ENCODE peak calls at places on chromosomes 5 and 9, in seven cellular contexts. One of them, this sample, is unnamed.

GRCh38 chr5:169592937-169593650 is 9.5 kb downstream of the SPDL1 start:
- DNase-seq in left cardiac atrium: no peak
- DNase-seq in psoas muscle: no peak
- DNase-seq in stimulated activated CD8-positive, alpha-beta memory T cell treated with anti-CD3 and anti-CD28 coated beads, Interleukin-2, amount 100 ng/mL, for 48 hours: no peak
- DNase-seq in heart left ventricle: no peak
- DNase-seq in left ventricle myocardium inferior: no peak
- DNase-seq in fibroblast of mammary gland: no peak
- DNase-seq in this sample: no peak

GRCh38 chr5:157546456-157547100 is 29.0 kb downstream of the ADAM19 start:
- DNase-seq in left cardiac atrium: peak
- DNase-seq in psoas muscle: no peak
- DNase-seq in stimulated activated CD8-positive, alpha-beta memory T cell treated with anti-CD3 and anti-CD28 coated beads, Interleukin-2, amount 100 ng/mL, for 48 hours: no peak
- DNase-seq in heart left ventricle: no peak
- DNase-seq in left ventricle myocardium inferior: peak
- DNase-seq in fibroblast of mammary gland: peak
- DNase-seq in this sample: peak

GRCh38 chr5:10792336-10792735 is 31.3 kb upstream of the DAP start:
- DNase-seq in left cardiac atrium: no peak
- DNase-seq in psoas muscle: no peak
- DNase-seq in stimulated activated CD8-positive, alpha-beta memory T cell treated with anti-CD3 and anti-CD28 coated beads, Interleukin-2, amount 100 ng/mL, for 48 hours: no peak
- DNase-seq in heart left ventricle: no peak
- DNase-seq in left ventricle myocardium inferior: no peak
- DNase-seq in fibroblast of mammary gland: no peak
- DNase-seq in this sample: no peak

GRCh38 chr5:143244000-143244736 is 159.3 kb downstream of the NR3C1 start:
- DNase-seq in left cardiac atrium: peak
- DNase-seq in psoas muscle: peak
- DNase-seq in stimulated activated CD8-positive, alpha-beta memory T cell treated with anti-CD3 and anti-CD28 coated beads, Interleukin-2, amount 100 ng/mL, for 48 hours: no peak
- DNase-seq in heart left ventricle: peak
- DNase-seq in left ventricle myocardium inferior: peak
- DNase-seq in fibroblast of mammary gland: peak
- DNase-seq in this sample: peak

GRCh38 chr5:161027763-161028162 is 175.8 kb upstream of the ATP10B start:
- DNase-seq in left cardiac atrium: no peak
- DNase-seq in psoas muscle: no peak
- DNase-seq in stimulated activated CD8-positive, alpha-beta memory T cell treated with anti-CD3 and anti-CD28 coated beads, Interleukin-2, amount 100 ng/mL, for 48 hours: no peak
- DNase-seq in heart left ventricle: no peak
- DNase-seq in left ventricle myocardium inferior: no peak
- DNase-seq in fibroblast of mammary gland: no peak
- DNase-seq in this sample: no peak

GRCh38 chr5:16885635-16886365 is 50.3 kb downstream of the MYO10 start:
- DNase-seq in left cardiac atrium: no peak
- DNase-seq in psoas muscle: no peak
- DNase-seq in stimulated activated CD8-positive, alpha-beta memory T cell treated with anti-CD3 and anti-CD28 coated beads, Interleukin-2, amount 100 ng/mL, for 48 hours: no peak
- DNase-seq in heart left ventricle: no peak
- DNase-seq in left ventricle myocardium inferior: no peak
- DNase-seq in fibroblast of mammary gland: no peak
- DNase-seq in this sample: no peak

GRCh38 chr9:4714266-4715016 is 26.6 kb downstream of the AK3 start:
- DNase-seq in left cardiac atrium: no peak
- DNase-seq in psoas muscle: no peak
- DNase-seq in stimulated activated CD8-positive, alpha-beta memory T cell treated with anti-CD3 and anti-CD28 coated beads, Interleukin-2, amount 100 ng/mL, for 48 hours: no peak
- DNase-seq in heart left ventricle: no peak
- DNase-seq in left ventricle myocardium inferior: no peak
- DNase-seq in fibroblast of mammary gland: no peak
- DNase-seq in this sample: no peak

GRCh38 chr9:76452839-76453238 is 6.1 kb upstream of the GCNT1 start:
- DNase-seq in left cardiac atrium: no peak
- DNase-seq in psoas muscle: no peak
- DNase-seq in stimulated activated CD8-positive, alpha-beta memory T cell treated with anti-CD3 and anti-CD28 coated beads, Interleukin-2, amount 100 ng/mL, for 48 hours: no peak
- DNase-seq in heart left ventricle: no peak
- DNase-seq in left ventricle myocardium inferior: no peak
- DNase-seq in fibroblast of mammary gland: peak
- DNase-seq in this sample: no peak

GRCh38 chr5:5341531-5342292 is 80.8 kb upstream of the ICE1 start:
- DNase-seq in left cardiac atrium: no peak
- DNase-seq in psoas muscle: no peak
- DNase-seq in stimulated activated CD8-positive, alpha-beta memory T cell treated with anti-CD3 and anti-CD28 coated beads, Interleukin-2, amount 100 ng/mL, for 48 hours: no peak
- DNase-seq in heart left ventricle: no peak
- DNase-seq in left ventricle myocardium inferior: no peak
- DNase-seq in fibroblast of mammary gland: peak
- DNase-seq in this sample: no peak

GRCh38 chr9:84111726-84112125 is 131.1 kb downstream of the RMI1 start:
- DNase-seq in left cardiac atrium: no peak
- DNase-seq in psoas muscle: no peak
- DNase-seq in stimulated activated CD8-positive, alpha-beta memory T cell treated with anti-CD3 and anti-CD28 coated beads, Interleukin-2, amount 100 ng/mL, for 48 hours: no peak
- DNase-seq in heart left ventricle: no peak
- DNase-seq in left ventricle myocardium inferior: no peak
- DNase-seq in fibroblast of mammary gland: peak
- DNase-seq in this sample: no peak

GRCh38 chr9:108786756-108787663 is 68.8 kb downstream of the ACTL7B start:
- DNase-seq in left cardiac atrium: no peak
- DNase-seq in psoas muscle: no peak
- DNase-seq in stimulated activated CD8-positive, alpha-beta memory T cell treated with anti-CD3 and anti-CD28 coated beads, Interleukin-2, amount 100 ng/mL, for 48 hours: no peak
- DNase-seq in heart left ventricle: no peak
- DNase-seq in left ventricle myocardium inferior: no peak
- DNase-seq in fibroblast of mammary gland: peak
- DNase-seq in this sample: no peak

GRCh38 chr5:83471405-83472212 is at the start of gene VCAN:
- DNase-seq in left cardiac atrium: peak
- DNase-seq in psoas muscle: peak
- DNase-seq in stimulated activated CD8-positive, alpha-beta memory T cell treated with anti-CD3 and anti-CD28 coated beads, Interleukin-2, amount 100 ng/mL, for 48 hours: no peak
- DNase-seq in heart left ventricle: peak
- DNase-seq in left ventricle myocardium inferior: peak
- DNase-seq in fibroblast of mammary gland: peak
- DNase-seq in this sample: peak

GRCh38 chr5:142701673-142702311 is 15.9 kb upstream of the FGF1 start:
- DNase-seq in left cardiac atrium: no peak
- DNase-seq in psoas muscle: no peak
- DNase-seq in stimulated activated CD8-positive, alpha-beta memory T cell treated with anti-CD3 and anti-CD28 coated beads, Interleukin-2, amount 100 ng/mL, for 48 hours: no peak
- DNase-seq in heart left ventricle: no peak
- DNase-seq in left ventricle myocardium inferior: no peak
- DNase-seq in fibroblast of mammary gland: no peak
- DNase-seq in this sample: no peak

GRCh38 chr9:107423540-107423939 is 66.0 kb downstream of the KLF4 start:
- DNase-seq in left cardiac atrium: no peak
- DNase-seq in psoas muscle: no peak
- DNase-seq in stimulated activated CD8-positive, alpha-beta memory T cell treated with anti-CD3 and anti-CD28 coated beads, Interleukin-2, amount 100 ng/mL, for 48 hours: no peak
- DNase-seq in heart left ventricle: no peak
- DNase-seq in left ventricle myocardium inferior: no peak
- DNase-seq in fibroblast of mammary gland: no peak
- DNase-seq in this sample: no peak

GRCh38 chr5:91586232-91586631 is 203.1 kb upstream of the ARRDC3 start:
- DNase-seq in left cardiac atrium: no peak
- DNase-seq in psoas muscle: no peak
- DNase-seq in stimulated activated CD8-positive, alpha-beta memory T cell treated with anti-CD3 and anti-CD28 coated beads, Interleukin-2, amount 100 ng/mL, for 48 hours: no peak
- DNase-seq in heart left ventricle: no peak
- DNase-seq in left ventricle myocardium inferior: no peak
- DNase-seq in fibroblast of mammary gland: no peak
- DNase-seq in this sample: no peak

GRCh38 chr9:18457498-18457897 is 16.5 kb upstream of the ADAMTSL1 start:
- DNase-seq in left cardiac atrium: no peak
- DNase-seq in psoas muscle: no peak
- DNase-seq in stimulated activated CD8-positive, alpha-beta memory T cell treated with anti-CD3 and anti-CD28 coated beads, Interleukin-2, amount 100 ng/mL, for 48 hours: no peak
- DNase-seq in heart left ventricle: no peak
- DNase-seq in left ventricle myocardium inferior: no peak
- DNase-seq in fibroblast of mammary gland: peak
- DNase-seq in this sample: no peak

GRCh38 chr9:29730096-29730621 is 2156.9 kb upstream of the C9orf72 start:
- DNase-seq in left cardiac atrium: no peak
- DNase-seq in psoas muscle: no peak
- DNase-seq in stimulated activated CD8-positive, alpha-beta memory T cell treated with anti-CD3 and anti-CD28 coated beads, Interleukin-2, amount 100 ng/mL, for 48 hours: no peak
- DNase-seq in heart left ventricle: no peak
- DNase-seq in left ventricle myocardium inferior: no peak
- DNase-seq in fibroblast of mammary gland: no peak
- DNase-seq in this sample: no peak

GRCh38 chr9:37963936-37964739 is 60.2 kb upstream of the SLC25A51 start:
- DNase-seq in left cardiac atrium: peak
- DNase-seq in psoas muscle: peak
- DNase-seq in stimulated activated CD8-positive, alpha-beta memory T cell treated with anti-CD3 and anti-CD28 coated beads, Interleukin-2, amount 100 ng/mL, for 48 hours: no peak
- DNase-seq in heart left ventricle: peak
- DNase-seq in left ventricle myocardium inferior: no peak
- DNase-seq in fibroblast of mammary gland: peak
- DNase-seq in this sample: no peak

GRCh38 chr5:59791602-59792001 is 101.9 kb downstream of the PDE4D start:
- DNase-seq in left cardiac atrium: no peak
- DNase-seq in psoas muscle: no peak
- DNase-seq in stimulated activated CD8-positive, alpha-beta memory T cell treated with anti-CD3 and anti-CD28 coated beads, Interleukin-2, amount 100 ng/mL, for 48 hours: no peak
- DNase-seq in heart left ventricle: no peak
- DNase-seq in left ventricle myocardium inferior: no peak
- DNase-seq in fibroblast of mammary gland: no peak
- DNase-seq in this sample: no peak

GRCh38 chr5:83025690-83026472 is 51.3 kb downstream of the TMEM167A start:
- DNase-seq in left cardiac atrium: no peak
- DNase-seq in psoas muscle: no peak
- DNase-seq in stimulated activated CD8-positive, alpha-beta memory T cell treated with anti-CD3 and anti-CD28 coated beads, Interleukin-2, amount 100 ng/mL, for 48 hours: no peak
- DNase-seq in heart left ventricle: no peak
- DNase-seq in left ventricle myocardium inferior: no peak
- DNase-seq in fibroblast of mammary gland: no peak
- DNase-seq in this sample: no peak

GRCh38 chr5:81638471-81638870 is 112.4 kb downstream of the SSBP2 start:
- DNase-seq in left cardiac atrium: no peak
- DNase-seq in psoas muscle: no peak
- DNase-seq in stimulated activated CD8-positive, alpha-beta memory T cell treated with anti-CD3 and anti-CD28 coated beads, Interleukin-2, amount 100 ng/mL, for 48 hours: no peak
- DNase-seq in heart left ventricle: no peak
- DNase-seq in left ventricle myocardium inferior: no peak
- DNase-seq in fibroblast of mammary gland: no peak
- DNase-seq in this sample: no peak

GRCh38 chr5:2137444-2138050 is 254.8 kb upstream of the IRX4 start:
- DNase-seq in left cardiac atrium: no peak
- DNase-seq in psoas muscle: no peak
- DNase-seq in stimulated activated CD8-positive, alpha-beta memory T cell treated with anti-CD3 and anti-CD28 coated beads, Interleukin-2, amount 100 ng/mL, for 48 hours: no peak
- DNase-seq in heart left ventricle: no peak
- DNase-seq in left ventricle myocardium inferior: no peak
- DNase-seq in fibroblast of mammary gland: no peak
- DNase-seq in this sample: no peak